ENCODE peak calls at places on chromosome 16, in nine cellular contexts. E is PC-3, U is adrenal gland, K is stomach, J is AG04449, C is endothelial cell of umbilical vein, B is mucosa of descending colon, R is ascending aorta, D is RWPE2. M is an unnamed sample.

GRCh38 chr16:67154578-67155304 is 3.9 kb upstream of the B3GNT9 start:
- DNase-seq in E (no peak), U (no peak), K (no peak), J (no peak), C (no peak), B (peak; percentile 58), R (no peak), D (peak; percentile 64), M (no peak)

GRCh38 chr16:74492976-74493375 is 71.7 kb upstream of the CLEC18B start:
- DNase-seq in E (no peak), U (no peak), K (no peak), J (no peak), C (no peak), B (no peak), R (no peak), D (no peak), M (no peak)

GRCh38 chr16:73179671-73180370 is 131.9 kb upstream of the ZFHX3 start:
- DNase-seq in E (no peak), U (no peak), K (peak; percentile 43), J (no peak), C (no peak), B (no peak), R (no peak), D (no peak), M (no peak)

GRCh38 chr16:74448990-74449389 is 27.7 kb upstream of the CLEC18B start:
- DNase-seq in E (peak; percentile 87), U (peak; percentile 46), K (peak; percentile 41), J (peak; percentile 58), C (peak; percentile 84), B (no peak), R (peak; percentile 85), D (peak; percentile 77), M (peak; percentile 83)

GRCh38 chr16:84084570-84085270 is 32.0 kb downstream of the MBTPS1 start:
- DNase-seq in E (peak; percentile 67), U (peak; percentile 65), K (peak; percentile 76), J (no peak), C (peak; percentile 66), B (peak; percentile 64), R (no peak), D (no peak), M (no peak)

GRCh38 chr16:24755201-24755874 is 25.9 kb downstream of the TNRC6A start:
- DNase-seq in E (no peak), U (no peak), K (no peak), J (no peak), C (no peak), B (no peak), R (no peak), D (no peak), M (no peak)

GRCh38 chr16:67013823-67014640 is 14.9 kb upstream of the CBFB start:
- DNase-seq in E (peak; percentile 32), U (peak; percentile 67), K (peak; percentile 68), J (no peak), C (peak; percentile 56), B (peak; percentile 68), R (peak; percentile 91), D (peak; percentile 64), M (no peak)

GRCh38 chr16:318628-319027 is 33.9 kb downstream of the AXIN1 start:
- DNase-seq in E (no peak), U (no peak), K (no peak), J (no peak), C (no peak), B (no peak), R (no peak), D (no peak), M (no peak)

GRCh38 chr16:2177101-2177500 is 19.3 kb downstream of the CASKIN1 start:
- DNase-seq in E (no peak), U (no peak), K (no peak), J (no peak), C (no peak), B (no peak), R (no peak), D (no peak), M (no peak)

GRCh38 chr16:51134876-51135275 is 16.2 kb downstream of the SALL1 start:
- DNase-seq in E (no peak), U (no peak), K (no peak), J (no peak), C (no peak), B (no peak), R (no peak), D (no peak), M (no peak)

GRCh38 chr16:27778171-27778925 is 228.4 kb downstream of the KATNIP start:
- DNase-seq in E (no peak), U (no peak), K (no peak), J (no peak), C (no peak), B (no peak), R (no peak), D (no peak), M (no peak)

GRCh38 chr16:84868328-84868727 is 48.5 kb downstream of the CRISPLD2 start:
- DNase-seq in E (no peak), U (no peak), K (no peak), J (no peak), C (no peak), B (no peak), R (no peak), D (no peak), M (no peak)

GRCh38 chr16:58940609-58941008 is 206.5 kb upstream of the GOT2 start:
- DNase-seq in E (no peak), U (no peak), K (no peak), J (no peak), C (no peak), B (no peak), R (no peak), D (no peak), M (no peak)

GRCh38 chr16:674968-675883 is at the start of gene RHBDL1:
- DNase-seq in E (no peak), U (no peak), K (no peak), J (no peak), C (no peak), B (no peak), R (no peak), D (no peak), M (no peak)

GRCh38 chr16:18804540-18804939 is 3.2 kb upstream of the ARL6IP1 start:
- DNase-seq in E (no peak), U (no peak), K (no peak), J (no peak), C (no peak), B (no peak), R (no peak), D (no peak), M (no peak)

GRCh38 chr16:20853981-20854620 is 46.1 kb downstream of the DCUN1D3 start:
- DNase-seq in E (peak; percentile 50), U (no peak), K (no peak), J (no peak), C (peak; percentile 63), B (no peak), R (no peak), D (no peak), M (no peak)

DNA sequence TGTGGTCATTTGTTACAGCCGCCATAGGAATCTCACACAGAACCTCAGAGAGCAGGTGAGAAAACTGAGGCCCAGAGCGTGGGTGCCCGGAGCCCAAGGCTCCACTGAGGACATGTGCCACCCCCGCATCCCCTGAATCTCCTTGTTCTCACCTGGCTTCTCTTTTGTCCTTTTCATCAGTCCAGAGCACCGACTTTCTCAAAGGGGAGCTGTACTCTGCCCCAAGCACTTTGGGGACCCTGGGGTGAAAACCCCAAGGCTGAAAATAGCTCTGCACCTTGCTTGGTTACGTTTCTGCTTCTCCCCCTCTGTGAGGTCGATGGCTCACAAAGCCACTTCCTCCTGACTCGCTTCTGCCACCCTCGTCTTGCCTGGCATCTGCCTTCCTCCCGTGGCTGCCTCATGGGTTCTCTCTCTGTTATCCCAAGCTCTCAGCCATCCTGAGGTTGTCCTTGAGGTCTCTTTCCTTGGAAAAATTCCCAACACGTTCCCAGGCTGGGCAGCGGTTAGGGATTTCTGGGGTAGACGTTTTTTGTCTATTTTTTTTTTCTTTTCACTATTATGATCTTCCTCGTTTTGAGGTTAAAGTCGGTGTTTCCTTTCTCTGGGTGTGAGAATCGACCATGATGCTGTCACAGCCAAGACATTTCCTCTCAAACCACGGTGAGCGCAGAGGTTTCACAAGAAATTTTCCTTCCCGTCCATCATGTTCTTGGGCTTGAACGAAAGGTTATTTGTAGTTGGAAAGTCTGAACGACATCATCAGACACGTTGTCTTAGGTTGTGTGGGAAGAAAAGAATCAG is 37.2 kb downstream of the IRF8 start:
- DNase-seq in E (no peak), U (no peak), K (no peak), J (no peak), C (no peak), B (peak; percentile 68), R (no peak), D (no peak), M (no peak)
- H3K4me3 ChIP-seq in E (no peak overlapping the region), U (no peak overlapping the region), K (no peak overlapping the region), J (no peak overlapping the region), C (no peak overlapping the region), B (no peak overlapping the region), R (no peak overlapping the region), D (no peak overlapping the region), M (no peak overlapping the region)

GRCh38 chr16:8739151-8739550 is 58.3 kb downstream of the TMEM186 start:
- DNase-seq in E (no peak), U (no peak), K (no peak), J (no peak), C (no peak), B (no peak), R (no peak), D (no peak), M (no peak)
- TF ChIP-seq CTCF in E (no peak), U (no peak), K (no peak), J (no peak), C (no peak), B (no peak), R (no peak), D (no peak), M (no peak)

GRCh38 chr16:17474572-17474971 is 3.8 kb upstream of the XYLT1 start:
- DNase-seq in E (no peak), U (no peak), K (no peak), J (no peak), C (no peak), B (no peak), R (no peak), D (no peak), M (no peak)

GRCh38 chr16:17471745-17472075 is 950 bp upstream of the XYLT1 start:
- DNase-seq in E (no peak), U (no peak), K (no peak), J (no peak), C (no peak), B (no peak), R (no peak), D (no peak), M (no peak)

GRCh38 chr16:17476414-17477259 is 5.9 kb upstream of the XYLT1 start:
- DNase-seq in E (peak; percentile 26), U (no peak), K (peak; percentile 54), J (no peak), C (peak; percentile 6), B (peak; percentile 61), R (no peak), D (no peak), M (no peak)

GRCh38 chr16:17475104-17475503 is 4.3 kb upstream of the XYLT1 start:
- DNase-seq in E (no peak), U (no peak), K (no peak), J (no peak), C (no peak), B (no peak), R (no peak), D (no peak), M (no peak)

GRCh38 chr16:17474037-17474436 is 3.3 kb upstream of the XYLT1 start:
- DNase-seq in E (no peak), U (no peak), K (no peak), J (no peak), C (no peak), B (no peak), R (no peak), D (no peak), M (no peak)
- H3K4me3 ChIP-seq in E (no peak overlapping the region), U (no peak overlapping the region), K (no peak overlapping the region), J (no peak overlapping the region), C (no peak overlapping the region), B (no peak overlapping the region), R (no peak overlapping the region), D (no peak overlapping the region), M (no peak overlapping the region)

GRCh38 chr16:70018254-70018653 is 67.1 kb downstream of the CLEC18A start:
- DNase-seq in E (peak; percentile 40), U (no peak), K (no peak), J (no peak), C (peak; percentile 29), B (no peak), R (no peak), D (no peak), M (no peak)
- TF ChIP-seq CTCF in E (no peak), U (no peak), K (no peak), J (no peak), C (peak; percentile 25), B (no peak), R (peak; percentile 14), D (no peak), M (no peak)